ENCODE peak calls at places on chromosomes 7 and 10, in nine cellular contexts. One of them, this sample, is unnamed.

GRCh38 chr7:32364581-32364980 is 125.6 kb downstream of the LSM5 start:
- DNase-seq in fibroblast of villous mesenchyme: no peak
- DNase-seq in cardiac fibroblast: no peak
- DNase-seq in esophagus squamous epithelium: no peak
- DNase-seq in brain microvascular endothelial cell: no peak
- DNase-seq in HFF-Myc: no peak
- DNase-seq in hepatocyte: no peak
- DNase-seq in uterus: no peak
- DNase-seq in tibial nerve: no peak
- DNase-seq in this sample: no peak

GRCh38 chr10:7397049-7397448 is 13.8 kb downstream of the SFMBT2 start:
- DNase-seq in esophagus squamous epithelium: no peak
- DNase-seq in brain microvascular endothelial cell: no peak
- DNase-seq in fibroblast of villous mesenchyme: peak; percentile 20
- DNase-seq in hepatocyte: no peak
- DNase-seq in cardiac fibroblast: no peak
- DNase-seq in uterus: no peak
- DNase-seq in HFF-Myc: no peak
- DNase-seq in tibial nerve: no peak
- DNase-seq in this sample: no peak

GRCh38 chr10:90007226-90007625 is 305.8 kb downstream of the KIF20B start:
- DNase-seq in tibial nerve: no peak
- DNase-seq in uterus: no peak
- DNase-seq in hepatocyte: no peak
- DNase-seq in cardiac fibroblast: peak; percentile 13
- DNase-seq in HFF-Myc: no peak
- DNase-seq in fibroblast of villous mesenchyme: no peak
- DNase-seq in esophagus squamous epithelium: no peak
- DNase-seq in brain microvascular endothelial cell: no peak
- DNase-seq in this sample: peak; percentile 95

GRCh38 chr10:11683529-11684320 is 58.5 kb upstream of the ECHDC3 start:
- DNase-seq in tibial nerve: no peak
- DNase-seq in fibroblast of villous mesenchyme: no peak
- DNase-seq in hepatocyte: no peak
- DNase-seq in uterus: no peak
- DNase-seq in cardiac fibroblast: no peak
- DNase-seq in brain microvascular endothelial cell: no peak
- DNase-seq in HFF-Myc: no peak
- DNase-seq in esophagus squamous epithelium: no peak
- DNase-seq in this sample: no peak

GRCh38 chr7:13988011-13988410 is 1.5 kb downstream of the ETV1 start:
- DNase-seq in tibial nerve: no peak
- DNase-seq in hepatocyte: peak; percentile 16
- DNase-seq in fibroblast of villous mesenchyme: peak; percentile 82
- DNase-seq in HFF-Myc: no peak
- DNase-seq in uterus: no peak
- DNase-seq in cardiac fibroblast: peak; percentile 67
- DNase-seq in esophagus squamous epithelium: no peak
- DNase-seq in brain microvascular endothelial cell: peak; percentile 57
- DNase-seq in this sample: peak; percentile 25

GRCh38 chr10:80412521-80412920 is 4.2 kb downstream of the PRXL2A start:
- DNase-seq in uterus: no peak
- DNase-seq in tibial nerve: no peak
- DNase-seq in cardiac fibroblast: no peak
- DNase-seq in brain microvascular endothelial cell: no peak
- DNase-seq in esophagus squamous epithelium: no peak
- DNase-seq in hepatocyte: no peak
- DNase-seq in fibroblast of villous mesenchyme: no peak
- DNase-seq in HFF-Myc: no peak
- DNase-seq in this sample: no peak

GRCh38 chr7:81604075-81604807 is 165.6 kb downstream of the HGF start:
- DNase-seq in cardiac fibroblast: peak; percentile 99
- DNase-seq in fibroblast of villous mesenchyme: peak; percentile 99
- DNase-seq in uterus: no peak
- DNase-seq in tibial nerve: no peak
- DNase-seq in HFF-Myc: no peak
- DNase-seq in brain microvascular endothelial cell: peak; percentile 100
- DNase-seq in esophagus squamous epithelium: no peak
- DNase-seq in hepatocyte: no peak
- DNase-seq in this sample: peak; percentile 6

GRCh38 chr7:84811427-84811826 is 375.4 kb downstream of the SEMA3D start:
- DNase-seq in HFF-Myc: no peak
- DNase-seq in esophagus squamous epithelium: no peak
- DNase-seq in cardiac fibroblast: no peak
- DNase-seq in tibial nerve: no peak
- DNase-seq in fibroblast of villous mesenchyme: no peak
- DNase-seq in uterus: no peak
- DNase-seq in hepatocyte: no peak
- DNase-seq in brain microvascular endothelial cell: no peak
- DNase-seq in this sample: no peak

GRCh38 chr10:48231699-48232315 is 42.7 kb downstream of the FRMPD2 start:
- DNase-seq in esophagus squamous epithelium: no peak
- DNase-seq in uterus: no peak
- DNase-seq in fibroblast of villous mesenchyme: no peak
- DNase-seq in hepatocyte: no peak
- DNase-seq in cardiac fibroblast: no peak
- DNase-seq in HFF-Myc: no peak
- DNase-seq in brain microvascular endothelial cell: no peak
- DNase-seq in tibial nerve: no peak
- DNase-seq in this sample: peak; percentile 35

GRCh38 chr10:128568979-128569378 is 442.8 kb upstream of the MKI67 start:
- DNase-seq in HFF-Myc: no peak
- DNase-seq in hepatocyte: no peak
- DNase-seq in fibroblast of villous mesenchyme: no peak
- DNase-seq in tibial nerve: no peak
- DNase-seq in cardiac fibroblast: no peak
- DNase-seq in brain microvascular endothelial cell: no peak
- DNase-seq in uterus: no peak
- DNase-seq in esophagus squamous epithelium: no peak
- DNase-seq in this sample: no peak

GRCh38 chr7:77627307-77627671 is 69.0 kb upstream of the RSBN1L start:
- DNase-seq in brain microvascular endothelial cell: no peak
- DNase-seq in esophagus squamous epithelium: no peak
- DNase-seq in uterus: no peak
- DNase-seq in fibroblast of villous mesenchyme: no peak
- DNase-seq in cardiac fibroblast: no peak
- DNase-seq in HFF-Myc: no peak
- DNase-seq in tibial nerve: no peak
- DNase-seq in hepatocyte: no peak
- DNase-seq in this sample: peak; percentile 30

GRCh38 chr7:45663167-45663921 is 89.2 kb downstream of the ADCY1 start:
- DNase-seq in hepatocyte: peak; percentile 32
- DNase-seq in uterus: no peak
- DNase-seq in brain microvascular endothelial cell: peak; percentile 7
- DNase-seq in HFF-Myc: no peak
- DNase-seq in cardiac fibroblast: peak; percentile 43
- DNase-seq in tibial nerve: no peak
- DNase-seq in esophagus squamous epithelium: no peak
- DNase-seq in fibroblast of villous mesenchyme: peak; percentile 26
- DNase-seq in this sample: peak; percentile 30

GRCh38 chr10:71423936-71424335 is 27.2 kb downstream of the CDH23 start:
- DNase-seq in esophagus squamous epithelium: no peak
- DNase-seq in cardiac fibroblast: no peak
- DNase-seq in HFF-Myc: no peak
- DNase-seq in brain microvascular endothelial cell: no peak
- DNase-seq in uterus: no peak
- DNase-seq in hepatocyte: no peak
- DNase-seq in fibroblast of villous mesenchyme: no peak
- DNase-seq in tibial nerve: no peak
- DNase-seq in this sample: no peak

GRCh38 chr10:76303682-76304316 is 872.4 kb downstream of the LRMDA start:
- DNase-seq in brain microvascular endothelial cell: peak; percentile 78
- DNase-seq in tibial nerve: peak; percentile 45
- DNase-seq in cardiac fibroblast: peak; percentile 88
- DNase-seq in HFF-Myc: peak; percentile 45
- DNase-seq in hepatocyte: peak; percentile 89
- DNase-seq in esophagus squamous epithelium: no peak
- DNase-seq in fibroblast of villous mesenchyme: peak; percentile 89
- DNase-seq in uterus: peak; percentile 75
- DNase-seq in this sample: peak; percentile 86

GRCh38 chr10:44301781-44302400 is 83.0 kb downstream of the CXCL12 start:
- DNase-seq in esophagus squamous epithelium: no peak
- DNase-seq in HFF-Myc: no peak
- DNase-seq in tibial nerve: no peak
- DNase-seq in fibroblast of villous mesenchyme: no peak
- DNase-seq in hepatocyte: no peak
- DNase-seq in uterus: no peak
- DNase-seq in cardiac fibroblast: peak; percentile 36
- DNase-seq in brain microvascular endothelial cell: no peak
- DNase-seq in this sample: no peak

GRCh38 chr10:106535304-106535964 is 629.1 kb downstream of the SORCS1 start:
- DNase-seq in brain microvascular endothelial cell: no peak
- DNase-seq in HFF-Myc: no peak
- DNase-seq in esophagus squamous epithelium: no peak
- DNase-seq in tibial nerve: no peak
- DNase-seq in hepatocyte: no peak
- DNase-seq in uterus: no peak
- DNase-seq in cardiac fibroblast: peak; percentile 8
- DNase-seq in fibroblast of villous mesenchyme: no peak
- DNase-seq in this sample: peak; percentile 58

GRCh38 chr10:21402606-21403083 is 122.8 kb downstream of the SKIDA1 start:
- DNase-seq in esophagus squamous epithelium: no peak
- DNase-seq in tibial nerve: no peak
- DNase-seq in hepatocyte: no peak
- DNase-seq in cardiac fibroblast: peak; percentile 89
- DNase-seq in HFF-Myc: no peak
- DNase-seq in uterus: no peak
- DNase-seq in brain microvascular endothelial cell: peak; percentile 41
- DNase-seq in fibroblast of villous mesenchyme: peak; percentile 70
- DNase-seq in this sample: peak; percentile 30

GRCh38 chr7:124643196-124643850 is 122.3 kb downstream of the GPR37 start:
- DNase-seq in hepatocyte: no peak
- DNase-seq in cardiac fibroblast: no peak
- DNase-seq in HFF-Myc: no peak
- DNase-seq in fibroblast of villous mesenchyme: no peak
- DNase-seq in uterus: no peak
- DNase-seq in tibial nerve: no peak
- DNase-seq in esophagus squamous epithelium: no peak
- DNase-seq in brain microvascular endothelial cell: no peak
- DNase-seq in this sample: no peak

GRCh38 chr7:1940402-1940786 is 270.3 kb downstream of the ELFN1 start:
- DNase-seq in hepatocyte: no peak
- DNase-seq in tibial nerve: no peak
- DNase-seq in uterus: no peak
- DNase-seq in brain microvascular endothelial cell: peak; percentile 64
- DNase-seq in HFF-Myc: no peak
- DNase-seq in cardiac fibroblast: peak; percentile 41
- DNase-seq in fibroblast of villous mesenchyme: peak; percentile 74
- DNase-seq in esophagus squamous epithelium: peak; percentile 33
- DNase-seq in this sample: peak; percentile 63

DNA sequence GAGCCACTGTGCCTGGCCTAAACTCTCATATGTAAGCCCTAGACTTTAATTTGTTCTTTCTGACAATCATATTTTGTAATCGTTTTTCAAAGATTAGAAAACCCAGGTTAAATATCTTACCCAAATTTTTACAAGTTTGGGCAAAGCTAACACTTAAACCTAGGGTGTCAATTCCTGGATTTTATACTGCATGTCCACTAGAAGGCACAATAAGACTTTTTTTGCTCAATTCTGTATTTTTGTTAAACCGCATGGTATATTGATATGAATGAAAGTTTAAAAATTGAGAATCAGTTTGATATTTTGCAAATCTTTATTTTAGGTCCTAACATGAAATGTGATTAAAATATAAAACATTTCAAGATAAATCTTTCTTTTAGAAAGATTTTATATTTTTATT is 29.3 kb downstream of the DYNC2I1 start:
- DNase-seq in cardiac fibroblast: peak; percentile 30
- DNase-seq in uterus: no peak
- DNase-seq in brain microvascular endothelial cell: no peak
- DNase-seq in esophagus squamous epithelium: no peak
- DNase-seq in HFF-Myc: no peak
- DNase-seq in tibial nerve: no peak
- DNase-seq in hepatocyte: no peak
- DNase-seq in fibroblast of villous mesenchyme: peak; percentile 22
- DNase-seq in this sample: no peak
- TF ChIP-seq CTCF in cardiac fibroblast: peak; percentile 28
- TF ChIP-seq CTCF in uterus: peak; percentile 37
- TF ChIP-seq CTCF in brain microvascular endothelial cell: peak; percentile 16
- TF ChIP-seq CTCF in esophagus squamous epithelium: no peak
- TF ChIP-seq CTCF in HFF-Myc: peak; percentile 11
- TF ChIP-seq CTCF in tibial nerve: no peak
- TF ChIP-seq CTCF in hepatocyte: peak; percentile 52
- TF ChIP-seq CTCF in fibroblast of villous mesenchyme: peak; percentile 42
- TF ChIP-seq CTCF in this sample: peak; percentile 11

DNA sequence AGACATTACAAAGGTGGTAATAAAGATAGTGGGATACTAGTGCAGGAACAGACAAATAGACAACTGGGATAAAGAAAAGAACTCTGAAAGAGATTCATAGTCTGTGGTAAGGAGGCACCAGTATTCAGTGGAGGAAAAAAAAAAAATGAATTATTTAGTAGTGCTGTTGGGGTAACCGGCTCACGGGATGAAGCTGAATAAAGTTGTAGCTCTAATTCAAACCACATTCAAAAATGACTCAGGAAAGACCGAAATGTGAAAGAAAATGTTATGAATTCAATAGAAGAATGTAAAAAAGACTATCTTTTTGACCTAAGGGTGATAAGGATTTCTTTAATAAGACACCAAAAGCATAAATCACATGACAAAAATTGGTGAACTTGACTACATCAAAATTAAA is 83.1 kb upstream of the HABP2 start:
- DNase-seq in uterus: no peak
- DNase-seq in cardiac fibroblast: no peak
- DNase-seq in HFF-Myc: no peak
- DNase-seq in hepatocyte: no peak
- DNase-seq in brain microvascular endothelial cell: no peak
- DNase-seq in tibial nerve: no peak
- DNase-seq in fibroblast of villous mesenchyme: no peak
- DNase-seq in esophagus squamous epithelium: no peak
- DNase-seq in this sample: no peak
- H3K4me3 ChIP-seq in uterus: no peak overlapping the region
- H3K4me3 ChIP-seq in cardiac fibroblast: no peak overlapping the region
- H3K4me3 ChIP-seq in HFF-Myc: no peak overlapping the region
- H3K4me3 ChIP-seq in hepatocyte: no peak overlapping the region
- H3K4me3 ChIP-seq in brain microvascular endothelial cell: no peak overlapping the region
- H3K4me3 ChIP-seq in tibial nerve: no peak overlapping the region
- H3K4me3 ChIP-seq in fibroblast of villous mesenchyme: no peak overlapping the region
- H3K4me3 ChIP-seq in esophagus squamous epithelium: no peak overlapping the region
- H3K4me3 ChIP-seq in this sample: no peak overlapping the region

GRCh38 chr7:117894037-117894436 is 20.8 kb upstream of the CTTNBP2 start:
- DNase-seq in esophagus squamous epithelium: no peak
- DNase-seq in HFF-Myc: no peak
- DNase-seq in fibroblast of villous mesenchyme: no peak
- DNase-seq in brain microvascular endothelial cell: no peak
- DNase-seq in uterus: no peak
- DNase-seq in tibial nerve: no peak
- DNase-seq in hepatocyte: no peak
- DNase-seq in cardiac fibroblast: no peak
- DNase-seq in this sample: no peak
- TF ChIP-seq CTCF in esophagus squamous epithelium: no peak
- TF ChIP-seq CTCF in HFF-Myc: no peak
- TF ChIP-seq CTCF in fibroblast of villous mesenchyme: no peak
- TF ChIP-seq CTCF in brain microvascular endothelial cell: no peak
- TF ChIP-seq CTCF in uterus: no peak
- TF ChIP-seq CTCF in tibial nerve: no peak
- TF ChIP-seq CTCF in hepatocyte: no peak
- TF ChIP-seq CTCF in cardiac fibroblast: no peak
- TF ChIP-seq CTCF in this sample: no peak

DNA sequence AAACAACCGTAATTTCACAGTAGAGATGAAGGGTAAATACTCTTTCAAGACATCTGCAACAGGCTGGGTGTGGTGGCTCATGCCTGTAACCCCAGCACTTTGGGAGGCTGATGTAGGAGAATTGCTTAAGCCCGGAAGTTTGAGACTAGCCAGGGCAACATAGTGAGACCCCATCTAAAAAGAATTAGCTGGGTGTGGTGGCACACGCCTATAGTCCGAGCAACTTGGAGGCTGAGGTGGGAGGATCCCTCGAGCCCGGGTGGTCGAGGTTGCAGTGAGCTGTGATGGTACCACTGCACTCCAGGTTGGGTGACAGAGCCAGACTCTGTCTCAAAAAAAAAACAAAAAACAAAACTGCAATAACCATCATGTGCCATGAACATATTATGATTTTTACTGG is 71.8 kb downstream of the PFKFB3 start:
- DNase-seq in uterus: no peak
- DNase-seq in fibroblast of villous mesenchyme: no peak
- DNase-seq in esophagus squamous epithelium: no peak
- DNase-seq in cardiac fibroblast: no peak
- DNase-seq in HFF-Myc: no peak
- DNase-seq in brain microvascular endothelial cell: no peak
- DNase-seq in tibial nerve: no peak
- DNase-seq in hepatocyte: no peak
- DNase-seq in this sample: no peak
- H3K4me3 ChIP-seq in uterus: no peak overlapping the region
- H3K4me3 ChIP-seq in fibroblast of villous mesenchyme: no peak overlapping the region
- H3K4me3 ChIP-seq in esophagus squamous epithelium: no peak overlapping the region
- H3K4me3 ChIP-seq in cardiac fibroblast: no peak overlapping the region
- H3K4me3 ChIP-seq in HFF-Myc: no peak overlapping the region
- H3K4me3 ChIP-seq in brain microvascular endothelial cell: no peak overlapping the region
- H3K4me3 ChIP-seq in tibial nerve: no peak overlapping the region
- H3K4me3 ChIP-seq in hepatocyte: no peak overlapping the region
- H3K4me3 ChIP-seq in this sample: no peak overlapping the region